ENCODE peak calls at places on chromosomes 12 and 14, in nine cellular contexts. U is fibroblast of lung, O is IMR-90, W is pancreas, X is aorta, R is right cardiac atrium, L is tibial artery, D is MM.1S, S is heart right ventricle. G is an unnamed sample.

GRCh38 chr14:75259510-75259855 is 19.1 kb upstream of the FOS start:
- DNase-seq in R (no peak), X (no peak), W (no peak), U (peak; percentile 69), S (no peak), D (no peak), O (peak; percentile 77), L (no peak), G (no peak)

GRCh38 chr12:5204271-5204670 is 160.6 kb downstream of the KCNA5 start:
- DNase-seq in S (no peak), X (no peak), R (no peak), O (no peak), L (no peak), W (no peak), U (no peak), D (peak; percentile 18), G (no peak)

GRCh38 chr12:124351422-124351821 is 56.5 kb downstream of the RFLNA start:
- DNase-seq in W (no peak), L (no peak), S (no peak), O (no peak), R (no peak), U (no peak), X (no peak), D (no peak), G (no peak)

GRCh38 chr12:131102493-131102931 is 148.8 kb downstream of the ADGRD1 start:
- DNase-seq in O (no peak), U (no peak), L (peak; percentile 5), S (no peak), W (no peak), R (no peak), X (peak; percentile 64), D (no peak), G (no peak)

GRCh38 chr14:68979722-68980552 is 835 bp upstream of the ACTN1 start:
- DNase-seq in L (peak; percentile 45), S (peak; percentile 55), O (peak; percentile 63), U (peak; percentile 78), R (peak; percentile 74), D (no peak), W (peak; percentile 70), X (peak; percentile 89), G (no peak)

GRCh38 chr12:89700191-89700810 is 8.3 kb downstream of the ATP2B1 start:
- DNase-seq in U (peak; percentile 37), D (no peak), L (no peak), X (no peak), S (no peak), R (no peak), W (no peak), O (peak; percentile 22), G (no peak)

GRCh38 chr14:39266589-39266870 is 32.8 kb downstream of the MIA2 start:
- DNase-seq in X (peak; percentile 89), U (peak; percentile 65), L (peak; percentile 51), S (peak; percentile 66), D (no peak), R (peak; percentile 63), O (peak; percentile 34), W (peak; percentile 89), G (no peak)

GRCh38 chr12:88153959-88154358 is 11.9 kb downstream of the TMTC3 start:
- DNase-seq in O (peak; percentile 70), U (peak; percentile 45), L (no peak), R (no peak), X (no peak), S (no peak), W (no peak), D (peak; percentile 23), G (no peak)

GRCh38 chr12:45536254-45536653 is 193.3 kb upstream of the ARID2 start:
- DNase-seq in U (no peak), D (no peak), W (no peak), L (no peak), O (no peak), R (no peak), S (no peak), X (no peak), G (no peak)

GRCh38 chr14:59067135-59067894 is 121.2 kb upstream of the DAAM1 start:
- DNase-seq in R (no peak), X (no peak), L (no peak), W (no peak), D (no peak), O (peak; percentile 17), S (no peak), U (peak; percentile 10), G (no peak)

GRCh38 chr12:87642245-87642644 is 387.0 kb downstream of the C12orf50 start:
- DNase-seq in R (no peak), O (no peak), U (no peak), W (no peak), D (no peak), L (no peak), X (no peak), S (no peak), G (no peak)

GRCh38 chr12:123807670-123808069 is 45.6 kb downstream of the DNAH10 start:
- DNase-seq in U (peak; percentile 6), D (no peak), X (no peak), O (no peak), R (no peak), L (no peak), W (no peak), S (no peak), G (no peak)

GRCh38 chr14:64411001-64411400 is 22.8 kb downstream of the MTHFD1 start:
- DNase-seq in R (no peak), S (no peak), O (no peak), D (no peak), U (no peak), W (no peak), X (no peak), L (no peak), G (no peak)

GRCh38 chr12:107677671-107678070 is 7.9 kb upstream of the PWP1 start:
- DNase-seq in U (no peak), X (no peak), O (no peak), L (no peak), W (no peak), S (no peak), R (no peak), D (no peak), G (no peak)

GRCh38 chr12:64560395-64561301 is 49.6 kb upstream of the RASSF3 start:
- DNase-seq in U (peak; percentile 96), D (no peak), O (peak; percentile 100), X (no peak), W (no peak), S (no peak), R (no peak), L (no peak), G (no peak)

GRCh38 chr14:61226015-61226654 is 55.0 kb downstream of the TMEM30B start:
- DNase-seq in L (no peak), R (no peak), W (no peak), D (no peak), X (no peak), U (peak; percentile 95), O (peak; percentile 46), S (no peak), G (no peak)

GRCh38 chr14:76666746-76667145 is 94.5 kb upstream of the VASH1 start:
- DNase-seq in D (no peak), X (no peak), O (no peak), S (no peak), W (no peak), U (no peak), R (no peak), L (no peak), G (no peak)

GRCh38 chr14:54567224-54567633 is 301 bp downstream of the SAMD4A start:
- DNase-seq in O (no peak), S (no peak), D (no peak), W (peak; percentile 56), X (peak; percentile 82), R (no peak), U (peak; percentile 43), L (peak; percentile 34), G (peak; percentile 15)
- H3K4me1 ChIP-seq in O (peaks cover 9% of the 10 kb centered on the region), S (peaks cover 58% of the 10 kb centered on the region), D (no peaks in the 10 kb centered on the region), W (peaks cover 5% of the 10 kb centered on the region), X (no peaks in the 10 kb centered on the region), R (peaks cover 8% of the 10 kb centered on the region), U (peaks cover 14% of the 10 kb centered on the region), L (peaks cover 40% of the 10 kb centered on the region), G (peaks cover 11% of the 10 kb centered on the region)

GRCh38 chr12:32110417-32110816 is 3.8 kb downstream of the BICD1 start:
- DNase-seq in W (no peak), U (no peak), X (no peak), L (no peak), O (no peak), S (no peak), D (no peak), R (no peak), G (no peak)
- H3K4me3 ChIP-seq in W (no peak overlapping the region), U (no peak overlapping the region), X (no peak overlapping the region), L (no peak overlapping the region), O (no peak overlapping the region), S (no peak overlapping the region), D (no peak overlapping the region), R (no peak overlapping the region), G (no peak overlapping the region)

GRCh38 chr12:78185109-78185508 is 354.4 kb downstream of the NAV3 start:
- DNase-seq in U (peak; percentile 77), L (no peak), D (no peak), O (peak; percentile 70), S (no peak), R (no peak), W (no peak), X (no peak), G (no peak)
- H3K27ac ChIP-seq in U (no peak overlapping the region), L (no peak overlapping the region), D (no peak overlapping the region), O (no peak overlapping the region), S (no peak overlapping the region), R (no peak overlapping the region), W (no peak overlapping the region), X (no peak overlapping the region), G (no peak overlapping the region)

GRCh38 chr12:50612882-50613281 is 108.1 kb downstream of the DIP2B start:
- DNase-seq in W (no peak), X (no peak), L (no peak), S (no peak), R (no peak), D (no peak), O (no peak), U (no peak), G (no peak)
- H3K4me1 ChIP-seq in W (no peaks in the 10 kb centered on the region), X (peaks cover 4% of the 10 kb centered on the region), L (peaks cover 42% of the 10 kb centered on the region), S (peaks cover 56% of the 10 kb centered on the region), R (peaks cover 18% of the 10 kb centered on the region), D (no peaks in the 10 kb centered on the region), O (peaks cover 6% of the 10 kb centered on the region), U (peaks cover 2% of the 10 kb centered on the region), G (no peaks in the 10 kb centered on the region)

DNA sequence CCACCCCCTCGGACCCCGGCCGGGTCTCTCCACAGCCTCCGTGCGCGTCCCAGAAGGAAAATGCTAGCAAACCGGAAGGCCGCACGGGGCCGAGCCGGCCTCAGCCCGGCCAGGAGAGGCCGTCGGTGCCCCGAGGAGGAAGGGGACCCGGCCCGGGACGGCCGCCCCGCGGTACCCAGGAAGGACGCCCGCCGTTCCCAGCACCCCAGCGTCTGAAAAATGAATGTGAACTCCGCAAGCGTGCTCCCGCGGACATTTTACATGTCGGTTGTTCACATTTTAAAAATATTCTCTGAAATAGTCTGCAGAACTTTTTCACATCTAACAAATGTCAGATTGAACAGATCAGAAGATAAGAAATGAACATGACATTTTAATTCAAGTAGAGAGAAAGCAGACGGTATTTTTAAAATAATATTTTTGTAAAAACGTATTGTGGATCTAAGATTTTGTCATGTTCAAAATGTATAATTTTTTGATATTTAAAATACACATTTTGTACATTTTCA is 101.8 kb upstream of the DIO3 start:
- DNase-seq in X (no peak), O (no peak), R (no peak), D (no peak), U (no peak), L (no peak), S (no peak), W (no peak), G (no peak)
- H3K4me3 ChIP-seq in X (no peak overlapping the region), O (no peak overlapping the region), R (peak overlapping the region; percentile 20), D (no peak overlapping the region), U (no peak overlapping the region), L (no peak overlapping the region), S (no peak overlapping the region), W (peak overlapping the region; percentile 43), G (no peak overlapping the region)

G was measured in naive thymus-derived CD4-positive, alpha-beta T cell.